ENCODE peak calls at places on chromosome 13, in six cellular contexts. C is mesenchymal stem cell, Z is H9, I is H1, Q is neuronal stem cell, N is trophoblast cell. G is an unnamed sample.

GRCh38 chr13:48078251-48078656 is 16.6 kb downstream of the MED4 start:
- DNase-seq in C (no peak), Z (no peak), I (no peak), Q (no peak), N (no peak), G (no peak)

GRCh38 chr13:75873499-75873898 is 237.4 kb downstream of the LMO7 start:
- DNase-seq in C (no peak), Z (no peak), I (no peak), Q (no peak), N (no peak), G (no peak)

GRCh38 chr13:108437496-108437895 is 168.0 kb downstream of the TNFSF13B start:
- DNase-seq in C (no peak), Z (no peak), I (no peak), Q (no peak), N (no peak), G (no peak)

GRCh38 chr13:79282976-79283375 is 123.1 kb downstream of the RBM26 start:
- DNase-seq in C (no peak), Z (no peak), I (no peak), Q (no peak), N (no peak), G (no peak)

GRCh38 chr13:61052175-61052574 is 363.5 kb downstream of the PCDH20 start:
- DNase-seq in C (no peak), Z (no peak), I (no peak), Q (no peak), N (no peak), G (no peak)

GRCh38 chr13:31166591-31166990 is 4.9 kb upstream of the HSPH1 start:
- DNase-seq in C (no peak), Z (no peak), I (no peak), Q (no peak), N (no peak), G (peak)

GRCh38 chr13:48993150-48993549 is 17.4 kb downstream of the FNDC3A start:
- DNase-seq in C (no peak), Z (no peak), I (no peak), Q (no peak), N (no peak), G (no peak)

GRCh38 chr13:43573361-43573740 is 213.4 kb downstream of the ENOX1 start:
- DNase-seq in C (peak), Z (no peak), I (no peak), Q (no peak), N (peak), G (no peak)

GRCh38 chr13:106418556-106418955 is 116.9 kb downstream of the EFNB2 start:
- DNase-seq in C (no peak), Z (no peak), I (no peak), Q (no peak), N (no peak), G (peak)

GRCh38 chr13:104098421-104098820 is 1032.2 kb upstream of the SLC10A2 start:
- DNase-seq in C (no peak), Z (no peak), I (no peak), Q (no peak), N (no peak), G (no peak)

GRCh38 chr13:28099396-28100148 is 804 bp downstream of the FLT3 start:
- DNase-seq in C (no peak), Z (no peak), I (no peak), Q (peak), N (no peak), G (no peak)

GRCh38 chr13:50126378-50127016 is 111.3 kb downstream of the KCNRG start:
- DNase-seq in C (peak), Z (peak), I (no peak), Q (peak), N (peak), G (peak)

GRCh38 chr13:111424134-111424533 is 103.7 kb downstream of the TEX29 start:
- DNase-seq in C (no peak), Z (no peak), I (no peak), Q (no peak), N (no peak), G (no peak)

GRCh38 chr13:77981191-77981925 is 62.7 kb upstream of the EDNRB start:
- DNase-seq in C (peak), Z (no peak), I (no peak), Q (no peak), N (no peak), G (peak)

GRCh38 chr13:112619730-112620639 is 32.0 kb upstream of the TUBGCP3 start:
- DNase-seq in C (peak), Z (peak), I (peak), Q (peak), N (no peak), G (no peak)

DNA sequence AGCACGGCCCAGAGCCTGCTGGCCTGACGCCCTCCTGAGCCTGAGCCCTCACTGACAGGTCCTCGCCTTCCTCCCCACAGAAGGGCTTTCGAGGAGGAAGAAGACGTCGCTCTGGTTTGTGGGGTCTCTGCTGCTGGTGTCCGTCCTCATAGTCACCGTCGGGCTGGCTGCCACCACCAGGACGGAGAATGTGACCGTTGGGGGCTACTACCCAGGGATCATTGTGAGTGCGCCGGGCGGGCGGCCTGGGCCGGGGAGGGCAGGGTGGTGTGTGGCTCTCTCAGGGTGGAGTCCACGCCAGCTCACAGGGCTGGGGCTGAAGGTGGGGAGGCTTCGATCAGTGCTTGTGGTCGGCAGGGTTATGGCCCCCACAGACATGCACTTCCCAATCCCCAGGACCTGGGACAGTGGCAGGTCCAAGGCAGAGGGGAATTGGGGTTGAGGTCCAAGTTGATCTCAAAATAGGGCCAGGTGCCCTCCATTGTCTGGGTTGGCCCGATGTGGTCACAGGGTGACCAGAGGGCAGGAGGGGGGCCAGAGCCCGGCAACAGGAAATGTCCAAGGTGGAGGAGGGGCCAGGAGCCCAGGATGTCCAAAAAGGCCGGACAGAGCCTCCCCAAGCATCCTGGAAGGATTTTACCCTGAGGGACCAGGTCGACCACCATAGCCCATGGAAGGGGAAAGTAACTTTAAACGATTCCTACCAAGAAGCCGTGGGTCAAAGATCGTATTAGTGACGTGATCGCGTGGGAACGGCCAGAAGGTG is 7.2 kb downstream of the TMEM255B start:
- DNase-seq in C (no peak), Z (no peak), I (no peak), Q (no peak), N (no peak), G (no peak)
- H4K91ac ChIP-seq in C (no peak), Z (no peak), I (no peak), Q (no peak), N (no peak), G (no peak)

GRCh38 chr13:74570046-74570445 is 435.8 kb upstream of the KLF12 start:
- DNase-seq in C (no peak), Z (no peak), I (no peak), Q (no peak), N (no peak), G (no peak)
- H4K91ac ChIP-seq in C (no peak), Z (no peak), I (no peak), Q (no peak), N (no peak), G (no peak)

DNA sequence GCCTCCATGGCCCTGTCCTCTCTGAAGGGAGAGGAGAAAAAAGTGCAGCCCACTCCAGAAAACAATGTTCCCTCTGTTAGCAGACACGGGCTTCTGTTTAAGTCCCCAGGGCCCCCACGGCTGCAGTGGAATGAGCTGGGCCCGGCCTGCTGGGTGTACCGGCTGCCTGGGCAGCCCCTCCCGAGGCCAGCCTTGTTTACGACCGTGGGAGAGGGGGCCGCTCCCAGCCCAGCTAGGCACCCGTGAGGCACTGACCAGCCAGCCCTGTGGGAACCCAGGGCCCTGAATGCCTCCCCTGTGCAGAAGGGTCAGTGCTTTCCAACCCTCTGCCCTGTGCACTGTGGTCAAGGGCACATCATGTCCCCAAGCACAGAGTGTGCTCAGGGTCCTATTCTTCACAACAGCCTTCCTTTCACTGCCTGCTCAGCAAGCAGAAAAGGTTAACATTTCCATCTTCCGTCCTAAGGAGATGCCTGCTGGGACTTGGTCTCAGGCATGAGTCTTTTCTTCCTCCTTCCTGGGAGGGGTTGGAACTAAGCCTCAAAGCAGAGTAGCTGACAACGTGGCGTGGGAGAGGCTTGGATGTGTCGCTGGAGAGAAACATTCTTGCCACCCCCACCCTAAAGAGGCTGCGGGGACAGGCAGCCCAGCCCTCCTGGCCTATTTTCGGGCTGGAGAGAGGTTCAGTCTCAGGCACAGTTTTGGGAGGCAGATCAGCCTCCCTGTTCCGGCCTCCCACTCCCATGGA is 90.1 kb downstream of the RGCC start:
- DNase-seq in C (no peak), Z (no peak), I (no peak), Q (no peak), N (no peak), G (no peak)
- H4K91ac ChIP-seq in C (peak), Z (no peak), I (no peak), Q (no peak), N (no peak), G (no peak)

GRCh38 chr13:94387047-94387446 is 92.4 kb downstream of the DCT start:
- DNase-seq in C (no peak), Z (no peak), I (no peak), Q (no peak), N (no peak), G (no peak)
- H4K91ac ChIP-seq in C (no peak), Z (no peak), I (no peak), Q (no peak), N (no peak), G (no peak)

G was measured in IMR-90.